ENCODE peak calls at places on chromosomes 4 and X, in five cellular contexts. G is NCI-H510A treated with DMSO at 0.1 percent for 48 hours, J is right atrium auricular region, F is neuronal stem cell, E is Right ventricle myocardium superior. Z is an unnamed sample.

GRCh38 chrX:138858438-138858837 is 146.9 kb upstream of the FGF13 start:
- DNase-seq in E (no peak), J (no peak), F (no peak), G (no peak), Z (no peak)

GRCh38 chr4:147822128-147822527 is 90.2 kb downstream of the ARHGAP10 start:
- DNase-seq in G (no peak), J (peak; percentile 90), E (peak; percentile 88), F (no peak), Z (peak; percentile 88)

GRCh38 chr4:184664445-184665210 is 15.1 kb downstream of the PRIMPOL start:
- DNase-seq in G (no peak), J (no peak), F (no peak), E (no peak), Z (no peak)

GRCh38 chr4:26055855-26056254 is 141.8 kb downstream of the SMIM20 start:
- DNase-seq in E (no peak), F (no peak), J (no peak), G (no peak), Z (no peak)

GRCh38 chr4:110207233-110207632 is 8.8 kb upstream of the ELOVL6 start:
- DNase-seq in F (no peak), J (no peak), G (no peak), E (no peak), Z (no peak)

GRCh38 chrX:38561951-38562719 is 793 bp downstream of the TSPAN7 start:
- DNase-seq in F (peak; percentile 14), G (peak; percentile 5), E (peak; percentile 37), J (no peak), Z (peak; percentile 29)

GRCh38 chrX:24828147-24828546 is 134.4 kb downstream of the POLA1 start:
- DNase-seq in G (no peak), J (no peak), F (no peak), E (no peak), Z (no peak)

GRCh38 chr4:184196730-184197355 is 20.8 kb downstream of the ENPP6 start:
- DNase-seq in J (no peak), G (no peak), E (no peak), F (no peak), Z (no peak)

GRCh38 chr4:101127176-101127790 is 220.0 kb downstream of the PPP3CA start:
- DNase-seq in G (no peak), J (no peak), E (no peak), F (no peak), Z (no peak)

GRCh38 chr4:108135549-108136209 is 33.1 kb downstream of the LEF1 start:
- DNase-seq in F (peak; percentile 61), G (peak; percentile 70), J (no peak), E (no peak), Z (no peak)